ENCODE peak calls at places on chromosome 22, in five cellular contexts. One of them, this sample, is unnamed.
A peak's percentile ranks its signal among the peaks of the same experiment; 100 is the strongest.

GRCh38 chr22:31122532-31123291 is at the start of gene INPP5J:
- DNase-seq in GM23338: peak; percentile 80
- DNase-seq in A549: peak; percentile 78
- DNase-seq in aorta: peak; percentile 79
- DNase-seq in neural progenitor cell: peak; percentile 58
- DNase-seq in this sample: peak; percentile 64

GRCh38 chr22:26573026-26573662 is 16.8 kb downstream of the TPST2 start:
- DNase-seq in GM23338: no peak
- DNase-seq in A549: no peak
- DNase-seq in aorta: no peak
- DNase-seq in neural progenitor cell: no peak
- DNase-seq in this sample: peak; percentile 9

GRCh38 chr22:33921576-33922181 is 1.4 kb upstream of the LARGE1 start:
- DNase-seq in GM23338: peak; percentile 93
- DNase-seq in A549: peak; percentile 8
- DNase-seq in aorta: peak; percentile 89
- DNase-seq in neural progenitor cell: peak; percentile 94
- DNase-seq in this sample: peak; percentile 60

GRCh38 chr22:45771711-45772110 is 100.1 kb downstream of the ATXN10 start:
- DNase-seq in GM23338: no peak
- DNase-seq in A549: no peak
- DNase-seq in aorta: no peak
- DNase-seq in neural progenitor cell: no peak
- DNase-seq in this sample: no peak

GRCh38 chr22:41286639-41287091 is 678 bp upstream of the RANGAP1 start:
- DNase-seq in GM23338: no peak
- DNase-seq in A549: no peak
- DNase-seq in aorta: no peak
- DNase-seq in neural progenitor cell: no peak
- DNase-seq in this sample: no peak

GRCh38 chr22:45262931-45263789 is 21.6 kb upstream of the UPK3A start:
- DNase-seq in GM23338: no peak
- DNase-seq in A549: no peak
- DNase-seq in aorta: peak; percentile 76
- DNase-seq in neural progenitor cell: no peak
- DNase-seq in this sample: no peak

GRCh38 chr22:43100223-43100622 is 10.3 kb upstream of the BIK start:
- DNase-seq in GM23338: no peak
- DNase-seq in A549: no peak
- DNase-seq in aorta: no peak
- DNase-seq in neural progenitor cell: no peak
- DNase-seq in this sample: peak; percentile 56

GRCh38 chr22:25219948-25220442 is 556 bp downstream of the CRYBB2 start:
- DNase-seq in GM23338: no peak
- DNase-seq in A549: no peak
- DNase-seq in aorta: no peak
- DNase-seq in neural progenitor cell: no peak
- DNase-seq in this sample: no peak

GRCh38 chr22:32617271-32617670 is 142.7 kb downstream of the FBXO7 start:
- DNase-seq in GM23338: no peak
- DNase-seq in A549: no peak
- DNase-seq in aorta: no peak
- DNase-seq in neural progenitor cell: no peak
- DNase-seq in this sample: no peak

GRCh38 chr22:25482868-25483639 is 81.4 kb upstream of the GRK3 start:
- DNase-seq in GM23338: no peak
- DNase-seq in A549: no peak
- DNase-seq in aorta: no peak
- DNase-seq in neural progenitor cell: no peak
- DNase-seq in this sample: no peak

GRCh38 chr22:41603873-41604332 is 14.3 kb upstream of the PMM1 start:
- DNase-seq in GM23338: no peak
- DNase-seq in A549: no peak
- DNase-seq in aorta: no peak
- DNase-seq in neural progenitor cell: no peak
- DNase-seq in this sample: no peak

GRCh38 chr22:49571326-49571725 is 256.3 kb downstream of the BRD1 start:
- DNase-seq in GM23338: no peak
- DNase-seq in A549: no peak
- DNase-seq in aorta: peak; percentile 42
- DNase-seq in neural progenitor cell: no peak
- DNase-seq in this sample: no peak

GRCh38 chr22:39130152-39130704 is 22.3 kb downstream of the CBX7 start:
- DNase-seq in GM23338: no peak
- DNase-seq in A549: no peak
- DNase-seq in aorta: peak; percentile 41
- DNase-seq in neural progenitor cell: peak; percentile 75
- DNase-seq in this sample: no peak

GRCh38 chr22:31870890-31871289 is 73.4 kb upstream of the YWHAH start:
- DNase-seq in GM23338: no peak
- DNase-seq in A549: peak; percentile 68
- DNase-seq in aorta: peak; percentile 25
- DNase-seq in neural progenitor cell: no peak
- DNase-seq in this sample: no peak

GRCh38 chr22:44623771-44624510 is 78.1 kb upstream of the PRR5 start:
- DNase-seq in GM23338: peak; percentile 65
- DNase-seq in A549: peak; percentile 30
- DNase-seq in aorta: peak; percentile 62
- DNase-seq in neural progenitor cell: peak; percentile 72
- DNase-seq in this sample: no peak

GRCh38 chr22:33874206-33874605 is 46.1 kb downstream of the LARGE1 start:
- DNase-seq in GM23338: no peak
- DNase-seq in A549: no peak
- DNase-seq in aorta: no peak
- DNase-seq in neural progenitor cell: peak; percentile 38
- DNase-seq in this sample: no peak

GRCh38 chr22:48757581-48757980 is 1070.1 kb downstream of the BRD1 start:
- DNase-seq in GM23338: no peak
- DNase-seq in A549: no peak
- DNase-seq in aorta: peak; percentile 53
- DNase-seq in neural progenitor cell: no peak
- DNase-seq in this sample: no peak

GRCh38 chr22:31361743-31362142 is 15.6 kb upstream of the PATZ1 start:
- DNase-seq in GM23338: peak; percentile 11
- DNase-seq in A549: no peak
- DNase-seq in aorta: no peak
- DNase-seq in neural progenitor cell: no peak
- DNase-seq in this sample: no peak

GRCh38 chr22:20420157-20420842 is 17.3 kb downstream of the SCARF2 start:
- DNase-seq in GM23338: no peak
- DNase-seq in A549: no peak
- DNase-seq in aorta: peak; percentile 42
- DNase-seq in neural progenitor cell: no peak
- DNase-seq in this sample: no peak

GRCh38 chr22:29820941-29821789 is 16.9 kb downstream of the ASCC2 start:
- DNase-seq in GM23338: no peak
- DNase-seq in A549: peak; percentile 46
- DNase-seq in aorta: peak; percentile 87
- DNase-seq in neural progenitor cell: no peak
- DNase-seq in this sample: peak; percentile 39

GRCh38 chr22:29827091-29827490 is 11.0 kb downstream of the ASCC2 start:
- DNase-seq in GM23338: no peak
- DNase-seq in A549: no peak
- DNase-seq in aorta: no peak
- DNase-seq in neural progenitor cell: no peak
- DNase-seq in this sample: no peak

GRCh38 chr22:29824677-29825076 is 13.4 kb downstream of the ASCC2 start:
- DNase-seq in GM23338: no peak
- DNase-seq in A549: no peak
- DNase-seq in aorta: peak; percentile 82
- DNase-seq in neural progenitor cell: no peak
- DNase-seq in this sample: no peak

GRCh38 chr22:29821790-29822130 is 16.3 kb downstream of the ASCC2 start:
- DNase-seq in GM23338: no peak
- DNase-seq in A549: no peak
- DNase-seq in aorta: no peak
- DNase-seq in neural progenitor cell: no peak
- DNase-seq in this sample: no peak

GRCh38 chr22:29825578-29825977 is 12.5 kb downstream of the ASCC2 start:
- DNase-seq in GM23338: no peak
- DNase-seq in A549: no peak
- DNase-seq in aorta: no peak
- DNase-seq in neural progenitor cell: no peak
- DNase-seq in this sample: no peak
- H3K4me3 ChIP-seq in GM23338: no peak overlapping the region
- H3K4me3 ChIP-seq in A549: no peak overlapping the region
- H3K4me3 ChIP-seq in aorta: no peak overlapping the region
- H3K4me3 ChIP-seq in neural progenitor cell: no peak overlapping the region
- H3K4me3 ChIP-seq in this sample: no peak overlapping the region

GRCh38 chr22:28817919-28818859 is 17.8 kb upstream of the XBP1 start:
- DNase-seq in GM23338: peak; percentile 20
- DNase-seq in A549: no peak
- DNase-seq in aorta: no peak
- DNase-seq in neural progenitor cell: no peak
- DNase-seq in this sample: peak; percentile 84
- H3K4me1 ChIP-seq in GM23338: no peaks in the 10 kb centered on the region
- H3K4me1 ChIP-seq in A549: peaks cover 55% of the 10 kb centered on the region
- H3K4me1 ChIP-seq in aorta: no peaks in the 10 kb centered on the region
- H3K4me1 ChIP-seq in neural progenitor cell: peaks cover 11% of the 10 kb centered on the region
- H3K4me1 ChIP-seq in this sample: peaks cover 88% of the 10 kb centered on the region

DNA sequence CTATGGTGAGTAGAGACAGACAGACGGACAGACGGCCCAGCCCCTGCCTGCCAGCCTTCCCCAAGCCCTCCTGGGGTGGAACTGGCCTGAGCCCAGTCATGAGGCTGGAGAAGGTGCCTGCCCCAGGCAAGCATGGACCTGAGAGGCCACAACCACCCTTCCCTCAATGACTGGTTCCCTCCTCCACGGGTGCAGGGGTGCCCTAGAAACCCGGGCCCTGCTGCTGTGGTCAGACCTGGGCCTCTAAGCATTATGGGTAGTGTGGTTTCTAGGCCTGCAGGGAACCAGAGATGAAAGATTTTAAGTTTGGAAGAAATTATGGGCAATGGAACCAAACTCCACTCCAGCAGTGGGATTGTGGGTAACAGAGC is 13.5 kb downstream of the RHBDD3 start:
- DNase-seq in GM23338: no peak
- DNase-seq in A549: no peak
- DNase-seq in aorta: no peak
- DNase-seq in neural progenitor cell: no peak
- DNase-seq in this sample: no peak
- H3K4me3 ChIP-seq in GM23338: no peak overlapping the region
- H3K4me3 ChIP-seq in A549: no peak overlapping the region
- H3K4me3 ChIP-seq in aorta: no peak overlapping the region
- H3K4me3 ChIP-seq in neural progenitor cell: no peak overlapping the region
- H3K4me3 ChIP-seq in this sample: no peak overlapping the region

DNA sequence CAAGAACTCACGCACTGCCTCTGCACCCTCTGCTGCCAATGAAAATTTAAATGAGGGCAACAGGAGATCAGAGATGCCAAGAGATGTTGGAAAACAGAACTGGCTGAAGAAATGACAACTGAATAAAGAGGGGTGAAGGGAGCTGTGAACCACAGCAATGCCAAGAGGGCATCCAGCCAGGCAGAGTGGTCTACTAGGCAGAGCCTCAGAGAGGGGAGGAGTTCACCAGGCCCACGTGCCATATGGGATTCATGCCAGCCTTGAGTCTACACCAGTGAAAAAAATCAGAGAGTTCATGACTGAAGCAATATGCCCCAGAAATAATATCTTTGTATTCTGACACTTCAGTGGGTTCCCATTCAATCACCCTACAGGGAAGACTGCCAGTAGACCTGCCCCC is 4.4 kb downstream of the APOL2 start:
- DNase-seq in GM23338: no peak
- DNase-seq in A549: no peak
- DNase-seq in aorta: no peak
- DNase-seq in neural progenitor cell: no peak
- DNase-seq in this sample: no peak
- H3K4me1 ChIP-seq in GM23338: peaks cover 8% of the 10 kb centered on the region
- H3K4me1 ChIP-seq in A549: peaks cover 15% of the 10 kb centered on the region
- H3K4me1 ChIP-seq in aorta: no peaks in the 10 kb centered on the region
- H3K4me1 ChIP-seq in neural progenitor cell: peaks cover 24% of the 10 kb centered on the region
- H3K4me1 ChIP-seq in this sample: no peaks in the 10 kb centered on the region

GRCh38 chr22:17706451-17706900 is 67.8 kb downstream of the BID start:
- DNase-seq in GM23338: peak; percentile 46
- DNase-seq in A549: peak; percentile 75
- DNase-seq in aorta: no peak
- DNase-seq in neural progenitor cell: no peak
- DNase-seq in this sample: no peak
- H3K4me3 ChIP-seq in GM23338: no peak overlapping the region
- H3K4me3 ChIP-seq in A549: peak overlapping the region; percentile 49
- H3K4me3 ChIP-seq in aorta: peak overlapping the region; percentile 76
- H3K4me3 ChIP-seq in neural progenitor cell: no peak overlapping the region
- H3K4me3 ChIP-seq in this sample: no peak overlapping the region

GRCh38 chr22:37016134-37016910 is 2.9 kb downstream of the TST start:
- DNase-seq in GM23338: no peak
- DNase-seq in A549: no peak
- DNase-seq in aorta: no peak
- DNase-seq in neural progenitor cell: no peak
- DNase-seq in this sample: no peak
- H3K4me1 ChIP-seq in GM23338: peaks cover 11% of the 10 kb centered on the region
- H3K4me1 ChIP-seq in A549: peaks cover 34% of the 10 kb centered on the region
- H3K4me1 ChIP-seq in aorta: no peaks in the 10 kb centered on the region
- H3K4me1 ChIP-seq in neural progenitor cell: peaks cover 26% of the 10 kb centered on the region
- H3K4me1 ChIP-seq in this sample: peaks cover 16% of the 10 kb centered on the region

This sample was measured in Caco-2.